ENCODE peak calls at places on chromosomes 7 and 10, in nine cellular contexts. C is A549, Q is IMR-90, S is suprapubic skin, X is transverse colon, O is uterus, F is HCT116, K is body of pancreas, D is ovary. L is an unnamed sample.

GRCh38 chr10:44235363-44235762 is 149.5 kb downstream of the CXCL12 start:
- DNase-seq in F (no peak), C (no peak), O (no peak), X (no peak), S (no peak), D (no peak), K (no peak), Q (no peak), L (no peak)

GRCh38 chr10:30411263-30411662 is 22.7 kb upstream of the MAP3K8 start:
- DNase-seq in D (no peak), X (no peak), S (no peak), Q (no peak), F (no peak), O (no peak), C (no peak), K (no peak), L (no peak)

GRCh38 chr10:88108115-88108610 is 244.7 kb downstream of the PTEN start:
- DNase-seq in K (no peak), O (no peak), X (no peak), S (no peak), F (peak), C (peak), D (no peak), Q (no peak), L (peak)

GRCh38 chr10:98848361-98848760 is 387.3 kb downstream of the HPSE2 start:
- DNase-seq in F (no peak), X (no peak), D (no peak), C (no peak), O (no peak), S (no peak), Q (no peak), K (no peak), L (no peak)

GRCh38 chr10:97355571-97355975 is 21.0 kb upstream of the FRAT2 start:
- DNase-seq in O (no peak), S (no peak), K (peak), D (peak), F (no peak), Q (no peak), C (no peak), X (peak), L (peak)

GRCh38 chr7:102152672-102153585 is 133.7 kb upstream of the SH2B2 start:
- DNase-seq in F (peak), Q (peak), O (peak), C (peak), K (no peak), D (no peak), S (no peak), X (no peak), L (no peak)

GRCh38 chr7:102991540-102992214 is 78.9 kb downstream of the LRRC17 start:
- DNase-seq in S (no peak), X (peak), D (no peak), F (peak), Q (peak), K (peak), O (no peak), C (peak), L (peak)

GRCh38 chr7:111357691-111358090 is 204.6 kb downstream of the IMMP2L start:
- DNase-seq in F (no peak), O (no peak), S (no peak), Q (peak), X (no peak), K (no peak), D (no peak), C (peak), L (no peak)

GRCh38 chr10:132264966-132265877 is 42.5 kb downstream of the STK32C start:
- DNase-seq in X (no peak), D (no peak), Q (peak), K (no peak), O (no peak), C (no peak), S (no peak), F (no peak), L (no peak)

GRCh38 chr10:77984986-77985385 is 44.3 kb downstream of the POLR3A start:
- DNase-seq in S (no peak), F (no peak), X (no peak), Q (no peak), K (no peak), C (no peak), D (no peak), O (no peak), L (no peak)

GRCh38 chr10:125016611-125017202 is 74.8 kb downstream of the ZRANB1 start:
- DNase-seq in O (peak), K (peak), X (no peak), S (no peak), Q (no peak), C (no peak), F (no peak), D (peak), L (peak)

GRCh38 chr7:16060492-16060891 is 360.8 kb downstream of the CRPPA start:
- DNase-seq in F (no peak), O (no peak), Q (peak), K (no peak), X (no peak), C (no peak), S (no peak), D (no peak), L (no peak)

DNA sequence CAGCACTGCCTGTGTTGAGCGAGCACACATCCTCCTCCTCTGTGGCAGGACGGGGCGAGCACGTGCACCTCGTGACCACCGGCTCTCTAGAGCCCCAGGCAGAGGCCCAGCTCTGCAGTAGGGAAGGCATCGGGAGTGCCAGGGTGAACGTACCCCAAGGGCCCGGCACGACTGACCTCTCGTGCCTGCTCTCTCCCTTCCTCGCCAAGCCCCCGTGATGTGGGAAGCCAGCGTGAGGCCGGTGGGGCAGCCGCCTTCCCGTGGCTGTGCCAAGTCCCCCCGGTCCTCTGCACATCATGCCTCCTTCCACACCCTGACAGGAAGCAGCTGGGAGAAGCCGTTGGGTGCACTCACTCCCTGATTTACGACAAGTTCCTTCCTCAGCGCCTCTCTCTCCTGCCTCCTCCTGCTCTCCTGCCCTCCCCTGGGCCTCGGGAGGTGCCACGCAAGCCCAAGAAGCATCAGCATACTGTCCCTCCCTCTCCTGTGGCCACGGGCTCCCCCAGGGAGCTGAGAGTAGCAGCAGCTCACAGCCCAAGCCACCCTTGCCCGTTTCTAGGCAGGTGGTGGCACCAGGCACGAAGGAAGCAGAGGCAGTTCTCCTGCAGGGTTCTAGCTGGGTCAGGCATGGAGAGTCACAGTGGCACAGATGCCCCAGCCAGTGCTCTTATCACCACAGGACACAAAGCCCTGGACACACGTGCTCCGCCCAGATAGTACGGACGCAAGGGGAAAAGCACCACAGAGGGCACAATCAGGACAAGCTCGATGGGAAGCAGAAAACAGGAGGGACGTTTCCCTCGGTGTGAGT is 47.0 kb downstream of the AMZ1 start:
- DNase-seq in D (peak), O (peak), S (peak), F (no peak), Q (no peak), X (peak), K (peak), C (no peak), L (peak)
- H3K27ac ChIP-seq in D (no peak), O (peak), S (no peak), F (no peak), Q (no peak), X (peak), K (peak), C (no peak), L (peak)

DNA sequence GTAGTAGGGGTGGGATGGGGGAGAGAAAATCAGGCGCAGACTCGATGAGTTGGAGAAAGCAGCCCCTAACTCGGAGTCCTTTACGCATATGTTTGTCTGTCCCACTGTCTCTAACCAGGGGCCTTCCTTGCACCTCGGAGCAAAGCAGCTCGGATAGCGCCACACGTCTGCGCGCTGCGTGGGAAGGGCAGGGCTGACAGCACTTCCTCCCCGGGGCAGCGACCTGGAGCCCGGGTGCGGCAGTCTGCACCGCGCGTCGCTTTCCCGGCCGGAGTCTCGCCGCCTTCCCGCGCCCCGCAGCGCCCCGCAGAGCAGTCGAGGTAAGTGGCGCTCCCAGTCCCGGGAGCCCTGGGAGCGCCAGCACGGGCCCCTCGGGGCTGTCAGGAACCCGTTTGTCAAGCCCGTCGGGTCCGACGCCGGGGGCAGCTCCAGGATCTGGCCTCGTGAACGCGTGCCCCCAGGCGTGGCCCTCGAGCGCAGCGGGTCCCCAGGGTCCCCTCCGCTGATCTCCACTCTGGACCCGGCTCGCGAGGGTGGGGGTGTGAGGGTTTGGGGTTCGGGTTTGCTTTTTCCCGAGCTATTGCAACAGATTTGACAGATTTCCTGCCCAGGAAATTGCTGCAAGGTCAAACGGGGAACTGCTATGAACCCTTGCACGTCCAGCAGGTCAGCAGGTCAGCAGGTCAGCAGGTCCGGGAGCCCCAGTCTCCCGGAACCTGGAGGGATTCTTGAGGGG is 561 bp downstream of the APBB1IP start:
- DNase-seq in D (no peak), C (no peak), F (no peak), Q (no peak), K (no peak), O (no peak), X (peak), S (peak), L (peak)
- TF ChIP-seq POLR2A in D (no peak), C (no peak), F (no peak), Q (no peak), K (no peak), O (no peak), X (no peak), S (no peak), L (no peak)

DNA sequence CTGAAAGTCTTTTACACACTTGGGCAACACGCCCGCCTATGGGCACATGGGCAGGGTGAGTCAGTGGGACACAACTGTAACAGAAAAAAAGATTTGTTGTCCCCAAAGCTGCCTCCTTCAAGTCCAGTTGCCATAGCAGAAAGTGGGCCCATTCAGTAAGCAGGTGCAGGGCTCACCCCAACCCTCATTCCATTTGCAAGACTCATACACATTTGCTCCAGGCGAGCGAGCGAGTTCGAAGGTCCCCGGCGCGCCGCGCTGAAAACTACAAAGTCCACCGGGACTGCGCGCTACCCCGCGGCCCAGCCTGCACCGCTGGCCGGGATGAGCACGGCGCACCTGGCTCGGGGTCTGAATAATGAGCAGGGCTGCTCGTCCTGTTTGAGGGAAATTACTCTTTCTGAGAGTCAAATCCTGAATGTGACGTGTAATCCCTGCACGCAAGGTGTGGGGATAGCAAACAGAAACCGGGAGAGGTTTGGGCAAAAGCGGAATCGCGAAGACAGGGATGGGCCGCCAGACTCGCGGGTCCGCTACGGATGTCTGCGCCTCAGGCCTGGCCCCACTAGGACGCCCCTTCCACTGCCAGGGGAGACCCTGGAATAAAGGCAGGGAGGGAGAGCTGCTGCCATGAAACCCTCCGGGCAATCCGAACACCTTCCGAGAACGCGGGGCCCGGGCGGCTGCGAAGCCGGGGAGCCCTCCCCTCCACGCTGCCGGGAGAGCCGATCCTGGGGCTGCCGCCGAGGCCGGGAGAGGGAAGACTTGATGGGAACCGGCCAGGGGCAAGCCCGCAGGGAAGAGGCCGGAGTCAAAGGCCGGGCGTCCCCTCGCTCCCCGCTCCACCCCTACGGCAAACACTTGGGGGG is 982 bp downstream of the COBL start:
- DNase-seq in S (no peak), X (peak), O (no peak), K (peak), C (peak), F (peak), D (peak), Q (no peak), L (peak)
- H3K27ac ChIP-seq in S (peak), X (peak), O (no peak), K (peak), C (peak), F (peak), D (no peak), Q (no peak), L (peak)

GRCh38 chr10:96089670-96090462 is 40.2 kb upstream of the ZNF518A start:
- DNase-seq in K (peak), F (peak), S (peak), D (peak), X (peak), C (peak), Q (peak), O (peak), L (peak)
- TF ChIP-seq POLR2A in K (peak), F (peak), S (no peak), D (peak), X (peak), C (peak), Q (peak), O (peak), L (peak)

GRCh38 chr10:12787297-12787696 is 214.2 kb downstream of the CCDC3 start:
- DNase-seq in X (no peak), O (no peak), D (no peak), C (no peak), F (no peak), Q (no peak), K (no peak), S (no peak), L (no peak)

GRCh38 chr10:12788277-12788676 is 213.2 kb downstream of the CCDC3 start:
- DNase-seq in S (no peak), X (no peak), D (no peak), Q (no peak), C (no peak), F (no peak), K (no peak), O (no peak), L (no peak)

GRCh38 chr10:12784646-12785045 is 216.9 kb downstream of the CCDC3 start:
- DNase-seq in X (no peak), S (no peak), D (no peak), F (no peak), Q (no peak), C (no peak), O (no peak), K (no peak), L (no peak)

GRCh38 chr10:12783326-12783725 is 218.2 kb downstream of the CCDC3 start:
- DNase-seq in K (no peak), O (peak), F (no peak), Q (no peak), S (no peak), X (no peak), D (no peak), C (no peak), L (no peak)

GRCh38 chr10:12785338-12785934 is 216.1 kb downstream of the CCDC3 start:
- DNase-seq in Q (no peak), C (no peak), O (no peak), S (no peak), K (no peak), F (no peak), D (no peak), X (no peak), L (no peak)
- H3K27ac ChIP-seq in Q (no peak), C (no peak), O (no peak), S (peak), K (no peak), F (no peak), D (no peak), X (no peak), L (no peak)

GRCh38 chr7:151251926-151252835 is 3.7 kb upstream of the SMARCD3 start:
- DNase-seq in X (peak), O (peak), D (peak), C (peak), S (peak), F (no peak), Q (peak), K (peak), L (peak)
- TF ChIP-seq POLR2A in X (no peak), O (peak), D (peak), C (peak), S (no peak), F (peak), Q (no peak), K (peak), L (peak)

GRCh38 chr10:71312840-71313789 is 5.9 kb upstream of the SLC29A3 start:
- DNase-seq in C (no peak), D (peak), S (peak), F (no peak), O (peak), Q (peak), X (peak), K (peak), L (no peak)
- H3K27ac ChIP-seq in C (no peak), D (peak), S (peak), F (no peak), O (peak), Q (no peak), X (peak), K (peak), L (no peak)

GRCh38 chr10:19860107-19860506 is 43.9 kb downstream of the PLXDC2 start:
- DNase-seq in C (no peak), O (no peak), K (no peak), F (no peak), S (no peak), Q (no peak), D (no peak), X (no peak), L (no peak)

GRCh38 chr10:19862811-19863515 is 46.7 kb downstream of the PLXDC2 start:
- DNase-seq in S (no peak), X (no peak), O (no peak), D (no peak), C (no peak), Q (no peak), K (no peak), F (no peak), L (no peak)
- TF ChIP-seq POLR2A in S (no peak), X (no peak), O (no peak), D (no peak), C (no peak), Q (no peak), K (no peak), F (no peak), L (no peak)

GRCh38 chr7:30918676-30919075 is 7.0 kb downstream of the AQP1 start:
- DNase-seq in F (no peak), K (peak), X (no peak), Q (no peak), O (no peak), D (no peak), C (no peak), S (peak), L (peak)
- H3K27ac ChIP-seq in F (no peak), K (peak), X (peak), Q (no peak), O (peak), D (no peak), C (no peak), S (peak), L (peak)

L was measured in upper lobe of left lung.